ENCODE peak calls at places on chromosomes 16 and 17, in four cellular contexts. Y is T-cell; M is NCI-H1436; I is activated CD4-positive, alpha-beta T cell treated with anti-CD3 and anti-CD28 coated beads, Interleukin-2, amount 50 U/mL, for 1 hour. N is an unnamed sample.

GRCh38 chr16:81451753-81452680 is 7.4 kb downstream of the CMIP start:
- DNase-seq in Y (peak; percentile 49), M (no peak), I (peak; percentile 34), N (no peak)

GRCh38 chr17:78128616-78129384 is at the start of gene TMC6:
- DNase-seq in Y (peak; percentile 77), M (peak; percentile 32), I (peak; percentile 69), N (peak; percentile 67)

GRCh38 chr17:42833771-42834422 is 700 bp downstream of the PSME3 start:
- DNase-seq in Y (no peak), M (peak; percentile 18), I (no peak), N (no peak)

GRCh38 chr17:27491713-27492190 is 35.5 kb downstream of the KSR1 start:
- DNase-seq in Y (no peak), M (no peak), I (no peak), N (peak; percentile 87)

GRCh38 chr17:248337-249235 is 67.1 kb upstream of the DOC2B start:
- DNase-seq in Y (no peak), M (no peak), I (no peak), N (no peak)

GRCh38 chr16:77306050-77306616 is 106.9 kb downstream of the SYCE1L start:
- DNase-seq in Y (no peak), M (no peak), I (no peak), N (no peak)

GRCh38 chr16:57112403-57113041 is 20.1 kb downstream of the CPNE2 start:
- DNase-seq in Y (no peak), M (no peak), I (no peak), N (no peak)

GRCh38 chr17:49217651-49218413 is 7.3 kb downstream of the ABI3 start:
- DNase-seq in Y (peak; percentile 71), M (no peak), I (peak; percentile 61), N (no peak)

GRCh38 chr16:476039-476438 is 50.6 kb downstream of the RAB11FIP3 start:
- DNase-seq in Y (no peak), M (no peak), I (no peak), N (no peak)

GRCh38 chr17:15884731-15885130 is 60.2 kb upstream of the ADORA2B start:
- DNase-seq in Y (no peak), M (no peak), I (no peak), N (no peak)

GRCh38 chr17:15397605-15398004 is 56.2 kb upstream of the TEKT3 start:
- DNase-seq in Y (no peak), M (no peak), I (no peak), N (no peak)

GRCh38 chr17:33137411-33137810 is 145.8 kb downstream of the SPACA3 start:
- DNase-seq in Y (no peak), M (no peak), I (no peak), N (no peak)

GRCh38 chr16:54431041-54431996 is 144.7 kb upstream of the IRX3 start:
- DNase-seq in Y (no peak), M (no peak), I (no peak), N (no peak)

GRCh38 chr17:40451420-40451819 is 8.2 kb downstream of the IGFBP4 start:
- DNase-seq in Y (no peak), M (no peak), I (no peak), N (no peak)

GRCh38 chr16:58011652-58012051 is 10.4 kb downstream of the USB1 start:
- DNase-seq in Y (no peak), M (no peak), I (no peak), N (no peak)

GRCh38 chr16:24748242-24748641 is 18.8 kb downstream of the TNRC6A start:
- DNase-seq in Y (no peak), M (no peak), I (no peak), N (no peak)

GRCh38 chr16:4378202-4378666 is 6.6 kb downstream of the VASN start:
- DNase-seq in Y (no peak), M (no peak), I (no peak), N (no peak)

GRCh38 chr17:21034350-21035235 is 8.2 kb downstream of the USP22 start:
- DNase-seq in Y (no peak), M (no peak), I (no peak), N (no peak)

GRCh38 chr16:59733321-59733720 is 999.2 kb upstream of the GOT2 start:
- DNase-seq in Y (no peak), M (no peak), I (no peak), N (no peak)

GRCh38 chr16:10321407-10322397 is 64.2 kb upstream of the ATF7IP2 start:
- DNase-seq in Y (no peak), M (no peak), I (no peak), N (no peak)

GRCh38 chr17:28334176-28334575 is 1.1 kb downstream of the IFT20 start:
- DNase-seq in Y (no peak), M (no peak), I (no peak), N (no peak)

GRCh38 chr17:29749045-29749825 is 126.5 kb upstream of the CORO6 start:
- DNase-seq in Y (no peak), M (no peak), I (no peak), N (no peak)

N was measured in NCI-H2171.